ENCODE peak calls at places on chromosomes 4 and X, in five cellular contexts. D is A549, F is HepG2, V is SK-N-SH, P is GM12878. W is an unnamed sample.

GRCh38 chrX:17788439-17788838 is 51.1 kb downstream of the SCML1 start:
- DNase-seq in F (peak), V (peak), P (no peak), D (peak), W (peak)

GRCh38 chrX:78118628-78119027 is 14.6 kb downstream of the PGK1 start:
- DNase-seq in F (no peak), D (no peak), V (no peak), P (no peak), W (no peak)

GRCh38 chr4:64821612-64822011 is 412.4 kb upstream of the TECRL start:
- DNase-seq in V (no peak), D (no peak), F (no peak), P (no peak), W (no peak)

GRCh38 chrX:154307207-154307606 is 11.6 kb downstream of the TKTL1 start:
- DNase-seq in P (no peak), F (no peak), V (peak), D (no peak), W (no peak)

GRCh38 chr4:57504139-57504538 is 394.0 kb upstream of the IGFBP7 start:
- DNase-seq in F (no peak), P (no peak), D (no peak), V (no peak), W (no peak)

GRCh38 chr4:73450398-73451004 is 14.5 kb downstream of the AFP start:
- DNase-seq in V (no peak), D (no peak), F (no peak), P (no peak), W (peak)

GRCh38 chr4:25223770-25224375 is 10.0 kb upstream of the PI4K2B start:
- DNase-seq in D (no peak), V (no peak), F (no peak), P (no peak), W (no peak)

GRCh38 chr4:164536829-164537228 is 217.1 kb upstream of the SMIM31 start:
- DNase-seq in V (no peak), F (peak), D (no peak), P (no peak), W (no peak)

GRCh38 chrX:20061869-20062254 is 54.8 kb downstream of the MAP7D2 start:
- DNase-seq in D (no peak), P (no peak), F (peak), V (no peak), W (no peak)

GRCh38 chr4:47836655-47837581 is 949 bp downstream of the CORIN start:
- DNase-seq in F (peak), P (no peak), V (peak), D (peak), W (peak)

GRCh38 chr4:82981116-82981515 is 29.5 kb downstream of the LIN54 start:
- DNase-seq in V (no peak), P (no peak), F (no peak), D (no peak), W (no peak)

GRCh38 chr4:52641853-52642563 is 17.1 kb downstream of the USP46 start:
- DNase-seq in P (peak), V (no peak), F (no peak), D (no peak), W (no peak)

GRCh38 chr4:100519205-100519604 is 1.4 kb upstream of the EMCN start:
- DNase-seq in P (no peak), D (no peak), V (no peak), F (no peak), W (no peak)

GRCh38 chr4:878796-879729 is 53.1 kb downstream of the GAK start:
- DNase-seq in V (no peak), D (no peak), P (no peak), F (no peak), W (no peak)

GRCh38 chr4:165011403-165011802 is 20.4 kb upstream of the TRIM60 start:
- DNase-seq in P (no peak), V (no peak), D (no peak), F (no peak), W (no peak)

GRCh38 chr4:77193511-77194236 is 36.7 kb downstream of the CCNG2 start:
- DNase-seq in D (no peak), P (peak), F (no peak), V (no peak), W (peak)

GRCh38 chr4:44738615-44739014 is 12.3 kb upstream of the GNPDA2 start:
- DNase-seq in P (no peak), V (no peak), F (no peak), D (no peak), W (no peak)

GRCh38 chr4:132071815-132072214 is 1077.3 kb upstream of the PCDH10 start:
- DNase-seq in V (no peak), F (no peak), D (no peak), P (no peak), W (no peak)

GRCh38 chr4:10035130-10035529 is 13.8 kb upstream of the SLC2A9 start:
- DNase-seq in V (no peak), F (no peak), P (no peak), D (no peak), W (no peak)

GRCh38 chrX:15971696-15972095 is 117.1 kb upstream of the AP1S2 start:
- DNase-seq in D (no peak), P (no peak), F (no peak), V (no peak), W (no peak)

GRCh38 chr4:41611881-41612871 is 74.2 kb downstream of the LIMCH1 start:
- DNase-seq in P (no peak), D (no peak), V (peak), F (no peak), W (no peak)

GRCh38 chr4:94356444-94356843 is 13.8 kb upstream of the HPGDS start:
- DNase-seq in F (no peak), D (no peak), V (no peak), P (no peak), W (no peak)

GRCh38 chr4:158810487-158811215 is 41.8 kb downstream of the FNIP2 start:
- DNase-seq in F (no peak), D (no peak), P (no peak), V (no peak), W (no peak)

GRCh38 chr4:117400039-117400835 is 314.9 kb upstream of the TRAM1L1 start:
- DNase-seq in V (no peak), P (no peak), F (peak), D (no peak), W (no peak)

GRCh38 chr4:13476915-13477314 is 7.2 kb downstream of the RAB28 start:
- DNase-seq in F (no peak), V (no peak), D (no peak), P (no peak), W (no peak)

GRCh38 chr4:102642571-102643298 is 118.0 kb downstream of the MANBA start:
- DNase-seq in P (no peak), D (no peak), F (no peak), V (no peak), W (no peak)

GRCh38 chrX:111270339-111270738 is at the start of gene CAPN6:
- DNase-seq in F (no peak), D (no peak), V (no peak), P (no peak), W (no peak)

GRCh38 chrX:125405339-125405738 is 85.7 kb downstream of the TEX13C start:
- DNase-seq in V (no peak), F (no peak), D (no peak), P (no peak), W (no peak)

GRCh38 chr4:184706453-184706852 is 27.4 kb downstream of the CENPU start:
- DNase-seq in D (no peak), V (no peak), P (no peak), F (no peak), W (no peak)

GRCh38 chrX:129934952-129935351 is 29.0 kb downstream of the UTP14A start:
- DNase-seq in D (no peak), V (no peak), F (no peak), P (no peak), W (no peak)

GRCh38 chrX:53223955-53224859 is 800 bp downstream of the KDM5C start:
- DNase-seq in F (peak), D (peak), V (peak), P (no peak), W (peak)

GRCh38 chr4:67983333-67983732 is 20.0 kb upstream of the TMPRSS11A start:
- DNase-seq in P (no peak), V (no peak), F (no peak), D (no peak), W (no peak)

GRCh38 chrX:39856472-39857121 is 241.2 kb downstream of the BCOR start:
- DNase-seq in P (no peak), F (no peak), D (no peak), V (no peak), W (no peak)

GRCh38 chr4:71553605-71554004 is 214.8 kb downstream of the SLC4A4 start:
- DNase-seq in D (no peak), V (peak), F (no peak), P (no peak), W (peak)

GRCh38 chr4:21769404-21770147 is 179.0 kb downstream of the KCNIP4 start:
- DNase-seq in V (no peak), F (no peak), D (no peak), P (no peak), W (no peak)

GRCh38 chrX:153063315-153063714 is 7.0 kb downstream of the PNMA3 start:
- DNase-seq in D (no peak), P (no peak), V (no peak), F (peak), W (no peak)

GRCh38 chr4:173524218-173525117 is 5.6 kb downstream of the HAND2 start:
- DNase-seq in P (no peak), F (no peak), V (peak), D (no peak), W (peak)
- TF ChIP-seq CHD2 in P (no peak), F (no peak), V (no peak), D (no peak), W (no peak)

DNA sequence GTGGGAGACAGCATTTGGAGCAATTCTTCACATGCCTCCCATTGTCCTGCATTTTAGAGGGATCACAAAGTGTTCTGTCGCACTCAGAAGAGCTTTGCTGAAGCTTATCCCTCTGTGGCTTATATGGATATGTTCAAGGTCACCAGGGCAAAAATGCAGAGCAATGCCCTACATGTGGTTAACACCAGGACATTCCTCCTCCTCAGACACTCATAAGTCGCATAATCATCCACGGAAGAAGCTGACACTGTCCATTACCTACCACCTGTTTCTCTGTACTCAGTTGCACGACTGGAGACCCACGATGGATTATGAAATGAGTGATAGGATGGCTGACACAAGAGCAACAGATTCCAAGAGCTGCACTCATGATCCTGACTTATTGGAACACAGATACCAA is 68.7 kb upstream of the PRDX4 start:
- DNase-seq in F (no peak), D (no peak), V (no peak), P (no peak), W (no peak)
- TF ChIP-seq CHD2 in F (no peak), D (no peak), V (no peak), P (no peak), W (no peak)

GRCh38 chr4:144350706-144351105 is 210.2 kb upstream of the GYPA start:
- DNase-seq in D (no peak), F (no peak), P (no peak), V (no peak), W (no peak)
- TF ChIP-seq CHD2 in D (no peak), F (no peak), P (no peak), V (no peak), W (no peak)

GRCh38 chrX:118228456-118228855 is 111.8 kb upstream of the KLHL13 start:
- DNase-seq in D (no peak), V (no peak), P (no peak), F (no peak), W (no peak)

GRCh38 chrX:118221257-118221656 is 104.6 kb upstream of the KLHL13 start:
- DNase-seq in D (no peak), V (peak), F (no peak), P (no peak), W (no peak)

GRCh38 chrX:118221733-118222132 is 105.1 kb upstream of the KLHL13 start:
- DNase-seq in V (no peak), D (no peak), F (no peak), P (no peak), W (no peak)

GRCh38 chrX:118228041-118228440 is 111.4 kb upstream of the KLHL13 start:
- DNase-seq in F (no peak), P (no peak), D (no peak), V (no peak), W (no peak)

DNA sequence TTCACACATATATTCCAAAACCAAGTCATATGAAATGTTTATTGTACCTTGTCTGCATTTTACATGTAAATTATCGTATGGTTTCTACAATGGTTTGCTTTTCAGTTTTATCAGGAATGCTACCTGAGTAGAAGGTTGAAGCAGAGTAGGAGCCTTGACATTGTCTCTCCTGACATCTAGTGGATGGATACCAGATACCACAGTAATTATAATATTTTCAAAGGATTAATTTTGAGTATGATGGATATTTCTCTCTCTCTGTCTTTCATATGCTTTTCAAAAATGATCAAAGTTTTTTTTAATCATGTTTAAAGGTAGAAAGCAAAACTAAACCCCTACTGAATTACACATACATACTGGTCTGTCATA is 109.4 kb upstream of the KLHL13 start:
- DNase-seq in F (peak), D (peak), V (peak), P (peak), W (peak)
- TF ChIP-seq CHD2 in F (no peak), D (no peak), V (no peak), P (no peak), W (no peak)

GRCh38 chr4:157223446-157223845 is 2.9 kb downstream of the GRIA2 start:
- DNase-seq in P (no peak), F (no peak), V (no peak), D (no peak), W (no peak)

GRCh38 chr4:157221426-157221894 is 932 bp downstream of the GRIA2 start:
- DNase-seq in D (no peak), P (no peak), V (peak), F (no peak), W (no peak)

GRCh38 chr4:157222764-157223145 is 2.2 kb downstream of the GRIA2 start:
- DNase-seq in V (peak), P (no peak), D (no peak), F (no peak), W (no peak)

GRCh38 chr4:157220026-157220881 is at the start of gene GRIA2:
- DNase-seq in F (peak), V (peak), D (peak), P (no peak), W (peak)

DNA sequence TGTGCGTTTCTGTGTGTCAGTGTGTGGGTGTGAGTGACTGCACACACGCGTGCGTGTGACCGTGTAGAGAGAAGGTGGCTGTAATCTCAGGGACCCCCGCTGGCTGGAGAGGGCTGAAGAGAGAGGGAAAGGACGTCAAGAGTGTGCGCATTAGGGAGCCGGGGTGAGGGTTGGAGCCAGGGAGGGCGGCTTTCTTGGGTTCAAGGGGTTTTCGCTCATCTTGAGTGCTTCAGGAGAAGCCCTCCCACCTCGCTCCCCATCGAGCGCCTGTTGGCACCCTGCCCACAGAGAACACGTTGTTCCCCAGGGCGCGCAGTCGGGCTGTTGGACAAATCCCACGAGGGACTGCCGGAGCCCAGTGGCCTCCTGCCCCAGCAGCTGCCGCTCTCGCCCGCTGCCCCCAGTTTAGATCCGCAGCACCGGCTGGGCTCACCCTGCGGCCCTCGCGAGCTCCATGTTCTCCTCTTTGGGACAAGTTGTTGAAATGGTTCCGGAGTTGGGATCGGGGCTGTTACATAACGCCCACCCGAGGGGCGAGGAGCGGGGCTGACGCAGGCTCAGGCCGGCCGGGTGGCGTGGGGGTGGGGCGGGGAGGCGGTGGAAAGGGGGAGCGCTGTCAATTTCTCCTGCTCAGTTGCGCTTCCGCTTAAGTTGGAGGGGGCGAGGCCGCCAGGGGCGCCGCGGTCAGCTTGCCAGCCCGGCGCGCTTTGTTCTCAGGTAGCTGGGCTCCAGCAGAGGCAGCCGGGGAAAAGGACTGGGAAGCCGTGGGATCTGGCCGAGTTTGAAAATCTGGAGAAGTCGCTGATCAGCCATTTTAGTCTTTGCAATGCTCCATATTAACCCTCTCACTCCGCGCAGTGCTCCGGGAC is 1.6 kb downstream of the GRIA2 start:
- DNase-seq in V (peak), P (no peak), D (no peak), F (no peak), W (no peak)
- TF ChIP-seq CHD2 in V (no peak), P (no peak), D (no peak), F (no peak), W (no peak)

DNA sequence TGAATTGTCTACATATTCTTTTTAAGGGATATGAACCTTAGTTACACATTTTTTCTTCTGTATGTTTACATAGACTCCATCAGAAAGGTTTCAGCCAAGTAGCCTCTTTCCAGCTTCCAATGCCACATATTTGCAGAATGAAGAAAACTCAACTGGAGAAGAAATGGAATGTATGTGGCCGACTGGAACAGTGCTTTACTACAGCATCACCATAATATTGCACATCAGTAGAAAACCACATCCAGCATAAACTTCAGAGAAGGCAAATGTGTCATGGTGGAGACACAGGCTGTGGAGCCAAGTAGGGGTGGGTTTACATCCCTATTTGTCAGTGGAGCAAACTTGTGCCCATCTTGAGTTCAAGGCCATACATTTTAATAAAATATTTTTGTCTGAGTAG is 204.8 kb upstream of the LDB2 start:
- DNase-seq in F (no peak), P (no peak), V (no peak), D (no peak), W (no peak)
- TF ChIP-seq CHD2 in F (no peak), P (no peak), V (no peak), D (no peak), W (no peak)

GRCh38 chr4:15906024-15906443 is 32.5 kb downstream of the FGFBP1 start:
- DNase-seq in V (no peak), P (no peak), D (peak), F (no peak), W (peak)
- TF ChIP-seq CHD2 in V (no peak), P (no peak), D (no peak), F (no peak), W (no peak)

GRCh38 chrX:40928076-40928475 is 157.2 kb upstream of the USP9X start:
- DNase-seq in V (no peak), P (no peak), D (no peak), F (no peak), W (no peak)

GRCh38 chrX:40920351-40920750 is 164.9 kb upstream of the USP9X start:
- DNase-seq in D (no peak), F (no peak), V (no peak), P (no peak), W (no peak)

DNA sequence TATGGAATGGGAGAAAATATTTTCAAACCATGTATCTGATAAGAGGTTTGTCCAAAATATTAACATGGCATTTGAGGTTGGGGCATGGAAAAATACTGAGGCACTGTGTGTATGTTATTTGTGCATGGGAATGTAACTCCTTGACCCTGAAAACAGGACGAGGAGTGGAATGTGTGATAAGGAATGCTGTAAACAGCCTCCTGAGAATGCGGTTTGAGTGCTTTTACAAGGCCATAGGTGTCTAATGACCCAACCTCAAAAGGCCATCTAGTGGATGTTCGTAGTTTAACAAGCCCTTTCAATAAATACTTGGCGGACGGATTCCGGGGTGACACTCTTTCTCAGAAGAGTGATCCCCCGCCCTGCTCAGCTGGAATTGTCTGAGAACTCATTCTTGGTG is 162.9 kb upstream of the USP9X start:
- DNase-seq in V (peak), F (peak), P (no peak), D (no peak), W (peak)
- TF ChIP-seq CHD2 in V (no peak), F (no peak), P (no peak), D (no peak), W (no peak)

DNA sequence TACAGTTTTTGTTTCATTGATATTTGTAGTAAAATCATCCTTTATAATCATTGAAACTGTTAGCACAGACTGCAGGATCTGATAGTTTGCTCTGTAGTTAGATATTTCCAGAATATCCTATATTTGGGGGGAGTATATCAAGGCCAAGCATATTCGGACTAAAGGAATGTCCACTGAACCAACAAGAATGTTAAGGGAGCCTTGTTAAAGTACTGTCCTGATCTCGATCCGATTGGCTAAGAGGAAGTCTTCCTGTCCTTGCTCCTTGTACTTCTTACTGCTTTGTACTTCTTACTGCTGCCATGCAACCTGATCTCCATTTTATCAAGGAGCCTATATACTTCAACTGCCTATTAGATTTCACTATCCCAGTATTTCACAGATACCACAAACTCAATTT is 449.3 kb downstream of the RPA4 start:
- DNase-seq in F (no peak), P (no peak), V (no peak), D (no peak), W (no peak)
- TF ChIP-seq CHD2 in F (no peak), P (no peak), V (no peak), D (no peak), W (no peak)